ENCODE peak calls at places on chromosomes 13 and 19, in seven cellular contexts. One of them, this sample, is unnamed.
A peak's percentile ranks its signal among the peaks of the same experiment; 100 is the strongest.

GRCh38 chr13:63501702-63502101 is 2086.1 kb upstream of the PCDH20 start:
- DNase-seq in BE2C: no peak
- DNase-seq in GM23338: no peak
- DNase-seq in fibroblast of pulmonary artery: peak; percentile 17
- DNase-seq in heart right ventricle: no peak
- DNase-seq in fibroblast of lung: peak; percentile 60
- DNase-seq in WERI-Rb-1: no peak
- DNase-seq in this sample: no peak

GRCh38 chr19:17436094-17436873 is 12.2 kb downstream of the TMEM221 start:
- DNase-seq in BE2C: no peak
- DNase-seq in GM23338: no peak
- DNase-seq in fibroblast of pulmonary artery: no peak
- DNase-seq in heart right ventricle: no peak
- DNase-seq in fibroblast of lung: no peak
- DNase-seq in WERI-Rb-1: no peak
- DNase-seq in this sample: no peak

GRCh38 chr13:110616103-110617101 is 1.1 kb downstream of the NAXD start:
- DNase-seq in BE2C: no peak
- DNase-seq in GM23338: peak; percentile 51
- DNase-seq in fibroblast of pulmonary artery: peak; percentile 38
- DNase-seq in heart right ventricle: no peak
- DNase-seq in fibroblast of lung: peak; percentile 63
- DNase-seq in WERI-Rb-1: peak; percentile 51
- DNase-seq in this sample: peak; percentile 74

GRCh38 chr19:39843919-39844793 is 2.0 kb downstream of the FBL start:
- DNase-seq in BE2C: peak; percentile 39
- DNase-seq in GM23338: peak; percentile 68
- DNase-seq in fibroblast of pulmonary artery: peak; percentile 73
- DNase-seq in heart right ventricle: no peak
- DNase-seq in fibroblast of lung: peak; percentile 32
- DNase-seq in WERI-Rb-1: no peak
- DNase-seq in this sample: peak; percentile 73

GRCh38 chr13:39468306-39468705 is 134.7 kb downstream of the LHFPL6 start:
- DNase-seq in BE2C: no peak
- DNase-seq in GM23338: no peak
- DNase-seq in fibroblast of pulmonary artery: no peak
- DNase-seq in heart right ventricle: no peak
- DNase-seq in fibroblast of lung: no peak
- DNase-seq in WERI-Rb-1: no peak
- DNase-seq in this sample: no peak

GRCh38 chr19:290539-291521 is at the start of gene PLPP2:
- DNase-seq in BE2C: no peak
- DNase-seq in GM23338: peak; percentile 96
- DNase-seq in fibroblast of pulmonary artery: peak; percentile 30
- DNase-seq in heart right ventricle: no peak
- DNase-seq in fibroblast of lung: peak; percentile 35
- DNase-seq in WERI-Rb-1: no peak
- DNase-seq in this sample: no peak

GRCh38 chr19:55305491-55305890 is 19.6 kb downstream of the TMEM150B start:
- DNase-seq in BE2C: peak; percentile 66
- DNase-seq in GM23338: peak; percentile 88
- DNase-seq in fibroblast of pulmonary artery: peak; percentile 31
- DNase-seq in heart right ventricle: peak; percentile 40
- DNase-seq in fibroblast of lung: no peak
- DNase-seq in WERI-Rb-1: peak; percentile 60
- DNase-seq in this sample: peak; percentile 46

GRCh38 chr13:39825886-39826285 is 170.4 kb downstream of the COG6 start:
- DNase-seq in BE2C: no peak
- DNase-seq in GM23338: no peak
- DNase-seq in fibroblast of pulmonary artery: no peak
- DNase-seq in heart right ventricle: no peak
- DNase-seq in fibroblast of lung: no peak
- DNase-seq in WERI-Rb-1: no peak
- DNase-seq in this sample: no peak

GRCh38 chr13:49711218-49711863 is 20.1 kb upstream of the EBPL start:
- DNase-seq in BE2C: no peak
- DNase-seq in GM23338: no peak
- DNase-seq in fibroblast of pulmonary artery: peak; percentile 83
- DNase-seq in heart right ventricle: no peak
- DNase-seq in fibroblast of lung: peak; percentile 84
- DNase-seq in WERI-Rb-1: no peak
- DNase-seq in this sample: no peak

GRCh38 chr19:38250821-38251563 is 5.2 kb downstream of the PPP1R14A start:
- DNase-seq in BE2C: no peak
- DNase-seq in GM23338: peak; percentile 41
- DNase-seq in fibroblast of pulmonary artery: peak; percentile 75
- DNase-seq in heart right ventricle: peak; percentile 91
- DNase-seq in fibroblast of lung: no peak
- DNase-seq in WERI-Rb-1: peak; percentile 88
- DNase-seq in this sample: no peak

DNA sequence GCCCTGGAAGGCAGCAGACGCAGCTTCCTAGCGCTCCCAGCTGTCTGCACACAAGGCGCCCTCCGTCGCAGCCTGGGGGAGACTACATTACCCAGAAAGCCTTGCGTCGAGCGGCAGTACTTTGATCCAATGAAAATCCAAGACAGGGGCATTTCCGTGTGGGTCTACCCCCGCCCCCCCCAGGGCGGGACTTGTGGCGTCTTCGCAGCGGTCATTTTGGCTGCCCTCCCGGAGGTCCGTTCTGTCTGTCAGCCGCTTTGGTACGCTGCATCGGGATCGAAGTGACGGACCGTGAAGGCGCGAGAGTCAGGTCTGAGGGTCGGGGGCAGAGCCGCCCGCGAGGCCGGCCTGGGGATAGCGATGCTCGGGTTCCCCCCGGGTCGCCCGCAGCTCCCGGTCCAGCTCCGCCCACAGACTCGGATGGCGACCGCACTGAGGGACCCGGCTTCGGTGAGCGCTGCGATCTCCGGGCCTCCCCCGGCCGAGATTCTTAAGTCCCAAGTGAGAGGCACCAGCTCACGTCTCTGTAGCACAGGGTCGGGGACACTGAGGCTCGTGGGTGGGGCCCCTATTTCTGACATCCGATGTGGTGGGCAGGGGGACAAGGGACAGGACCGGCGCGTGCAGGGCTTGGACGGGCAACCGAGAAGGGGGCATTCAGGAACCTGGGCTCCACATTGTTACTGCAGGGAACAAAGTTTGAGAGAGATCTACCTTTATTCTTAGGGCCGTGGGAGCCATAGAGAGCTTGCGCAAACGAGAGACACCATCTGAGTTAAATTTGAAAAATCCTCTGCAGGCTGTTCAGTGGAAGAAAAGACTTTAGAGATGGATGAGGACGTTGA is at the start of gene ZNF211:
- DNase-seq in BE2C: peak; percentile 92
- DNase-seq in GM23338: peak; percentile 98
- DNase-seq in fibroblast of pulmonary artery: peak; percentile 95
- DNase-seq in heart right ventricle: peak; percentile 95
- DNase-seq in fibroblast of lung: peak; percentile 93
- DNase-seq in WERI-Rb-1: peak; percentile 94
- DNase-seq in this sample: peak; percentile 96
- TF ChIP-seq CTCF in BE2C: no peak
- TF ChIP-seq CTCF in GM23338: no peak
- TF ChIP-seq CTCF in fibroblast of pulmonary artery: no peak
- TF ChIP-seq CTCF in heart right ventricle: no peak
- TF ChIP-seq CTCF in fibroblast of lung: no peak
- TF ChIP-seq CTCF in WERI-Rb-1: no peak
- TF ChIP-seq CTCF in this sample: no peak

GRCh38 chr19:8504171-8504570 is 1.7 kb upstream of the PRAM1 start:
- DNase-seq in BE2C: no peak
- DNase-seq in GM23338: no peak
- DNase-seq in fibroblast of pulmonary artery: no peak
- DNase-seq in heart right ventricle: no peak
- DNase-seq in fibroblast of lung: no peak
- DNase-seq in WERI-Rb-1: no peak
- DNase-seq in this sample: no peak

GRCh38 chr19:8500158-8500557 is 2.3 kb downstream of the PRAM1 start:
- DNase-seq in BE2C: no peak
- DNase-seq in GM23338: no peak
- DNase-seq in fibroblast of pulmonary artery: no peak
- DNase-seq in heart right ventricle: no peak
- DNase-seq in fibroblast of lung: no peak
- DNase-seq in WERI-Rb-1: peak; percentile 68
- DNase-seq in this sample: no peak

GRCh38 chr19:8501547-8501946 is 893 bp downstream of the PRAM1 start:
- DNase-seq in BE2C: no peak
- DNase-seq in GM23338: no peak
- DNase-seq in fibroblast of pulmonary artery: no peak
- DNase-seq in heart right ventricle: no peak
- DNase-seq in fibroblast of lung: no peak
- DNase-seq in WERI-Rb-1: no peak
- DNase-seq in this sample: no peak

GRCh38 chr19:8503506-8503905 is 1.1 kb upstream of the PRAM1 start:
- DNase-seq in BE2C: no peak
- DNase-seq in GM23338: no peak
- DNase-seq in fibroblast of pulmonary artery: no peak
- DNase-seq in heart right ventricle: no peak
- DNase-seq in fibroblast of lung: no peak
- DNase-seq in WERI-Rb-1: no peak
- DNase-seq in this sample: no peak

DNA sequence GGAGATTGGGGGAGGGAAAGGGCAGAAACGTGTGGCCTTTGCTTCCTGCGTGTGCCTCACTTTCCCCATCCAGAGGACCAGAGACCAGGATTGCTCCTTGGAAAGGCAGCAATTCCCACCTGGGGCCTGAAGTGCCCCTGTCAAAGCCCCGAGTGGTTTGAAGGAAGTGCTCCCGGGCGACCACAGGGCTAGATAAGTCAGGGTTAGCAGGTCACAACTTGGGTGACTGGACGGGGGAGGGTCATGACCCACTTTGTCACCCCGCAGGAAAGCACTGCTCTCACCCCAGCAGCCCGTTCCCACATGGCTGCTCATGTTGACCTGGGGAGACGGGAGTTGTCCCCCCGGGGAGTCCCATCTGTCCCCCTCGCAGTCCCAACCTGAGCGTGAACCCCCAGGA is 472 bp downstream of the PRAM1 start:
- DNase-seq in BE2C: no peak
- DNase-seq in GM23338: no peak
- DNase-seq in fibroblast of pulmonary artery: no peak
- DNase-seq in heart right ventricle: no peak
- DNase-seq in fibroblast of lung: no peak
- DNase-seq in WERI-Rb-1: no peak
- DNase-seq in this sample: no peak
- H3K4me3 ChIP-seq in BE2C: no peak overlapping the region
- H3K4me3 ChIP-seq in GM23338: no peak overlapping the region
- H3K4me3 ChIP-seq in fibroblast of pulmonary artery: no peak overlapping the region
- H3K4me3 ChIP-seq in heart right ventricle: no peak overlapping the region
- H3K4me3 ChIP-seq in fibroblast of lung: no peak overlapping the region
- H3K4me3 ChIP-seq in WERI-Rb-1: no peak overlapping the region
- H3K4me3 ChIP-seq in this sample: no peak overlapping the region

GRCh38 chr19:51715850-51716249 is 7.9 kb downstream of the HAS1 start:
- DNase-seq in BE2C: no peak
- DNase-seq in GM23338: no peak
- DNase-seq in fibroblast of pulmonary artery: no peak
- DNase-seq in heart right ventricle: no peak
- DNase-seq in fibroblast of lung: no peak
- DNase-seq in WERI-Rb-1: no peak
- DNase-seq in this sample: no peak
- TF ChIP-seq CTCF in BE2C: no peak
- TF ChIP-seq CTCF in GM23338: no peak
- TF ChIP-seq CTCF in fibroblast of pulmonary artery: no peak
- TF ChIP-seq CTCF in heart right ventricle: no peak
- TF ChIP-seq CTCF in fibroblast of lung: no peak
- TF ChIP-seq CTCF in WERI-Rb-1: no peak
- TF ChIP-seq CTCF in this sample: no peak

GRCh38 chr13:46667687-46668281 is 114.8 kb downstream of the LRCH1 start:
- DNase-seq in BE2C: no peak
- DNase-seq in GM23338: no peak
- DNase-seq in fibroblast of pulmonary artery: peak; percentile 38
- DNase-seq in heart right ventricle: no peak
- DNase-seq in fibroblast of lung: no peak
- DNase-seq in WERI-Rb-1: no peak
- DNase-seq in this sample: peak; percentile 76
- H3K4me3 ChIP-seq in BE2C: no peak overlapping the region
- H3K4me3 ChIP-seq in GM23338: no peak overlapping the region
- H3K4me3 ChIP-seq in fibroblast of pulmonary artery: peak overlapping the region; percentile 52
- H3K4me3 ChIP-seq in heart right ventricle: peak overlapping the region; percentile 16
- H3K4me3 ChIP-seq in fibroblast of lung: peak overlapping the region; percentile 51
- H3K4me3 ChIP-seq in WERI-Rb-1: no peak overlapping the region
- H3K4me3 ChIP-seq in this sample: peak overlapping the region; percentile 53

GRCh38 chr13:81487151-81487550 is 1146.2 kb upstream of the SPRY2 start:
- DNase-seq in BE2C: peak; percentile 63
- DNase-seq in GM23338: peak; percentile 86
- DNase-seq in fibroblast of pulmonary artery: peak; percentile 9
- DNase-seq in heart right ventricle: no peak
- DNase-seq in fibroblast of lung: no peak
- DNase-seq in WERI-Rb-1: peak; percentile 35
- DNase-seq in this sample: no peak
- TF ChIP-seq CTCF in BE2C: peak; percentile 83
- TF ChIP-seq CTCF in GM23338: peak; percentile 78
- TF ChIP-seq CTCF in fibroblast of pulmonary artery: no peak
- TF ChIP-seq CTCF in heart right ventricle: no peak
- TF ChIP-seq CTCF in fibroblast of lung: peak; percentile 6
- TF ChIP-seq CTCF in WERI-Rb-1: peak; percentile 49
- TF ChIP-seq CTCF in this sample: no peak

DNA sequence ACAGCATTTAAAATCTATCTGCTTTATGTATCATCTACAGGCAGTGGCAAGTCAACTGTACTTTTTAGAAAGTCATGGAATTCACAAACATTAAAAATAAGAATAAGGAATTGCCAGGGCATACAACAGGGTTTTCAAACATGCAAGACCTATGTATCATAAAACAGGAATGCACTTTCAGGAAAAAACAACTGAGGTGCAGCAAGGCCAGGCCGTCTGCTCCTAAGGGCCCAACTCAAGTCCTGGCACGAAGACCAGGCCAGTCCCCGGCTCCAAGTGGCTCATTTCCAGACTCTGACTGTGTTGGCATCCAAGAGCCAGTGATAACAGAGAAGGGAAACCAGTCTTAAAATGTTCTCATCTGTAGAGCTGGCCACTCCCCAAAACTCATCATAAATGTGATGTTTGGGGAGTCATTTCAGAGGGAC is 7.1 kb downstream of the RFX2 start:
- DNase-seq in BE2C: no peak
- DNase-seq in GM23338: no peak
- DNase-seq in fibroblast of pulmonary artery: peak; percentile 95
- DNase-seq in heart right ventricle: peak; percentile 78
- DNase-seq in fibroblast of lung: peak; percentile 94
- DNase-seq in WERI-Rb-1: no peak
- DNase-seq in this sample: no peak
- H3K4me3 ChIP-seq in BE2C: no peak overlapping the region
- H3K4me3 ChIP-seq in GM23338: no peak overlapping the region
- H3K4me3 ChIP-seq in fibroblast of pulmonary artery: no peak overlapping the region
- H3K4me3 ChIP-seq in heart right ventricle: no peak overlapping the region
- H3K4me3 ChIP-seq in fibroblast of lung: no peak overlapping the region
- H3K4me3 ChIP-seq in WERI-Rb-1: no peak overlapping the region
- H3K4me3 ChIP-seq in this sample: no peak overlapping the region

DNA sequence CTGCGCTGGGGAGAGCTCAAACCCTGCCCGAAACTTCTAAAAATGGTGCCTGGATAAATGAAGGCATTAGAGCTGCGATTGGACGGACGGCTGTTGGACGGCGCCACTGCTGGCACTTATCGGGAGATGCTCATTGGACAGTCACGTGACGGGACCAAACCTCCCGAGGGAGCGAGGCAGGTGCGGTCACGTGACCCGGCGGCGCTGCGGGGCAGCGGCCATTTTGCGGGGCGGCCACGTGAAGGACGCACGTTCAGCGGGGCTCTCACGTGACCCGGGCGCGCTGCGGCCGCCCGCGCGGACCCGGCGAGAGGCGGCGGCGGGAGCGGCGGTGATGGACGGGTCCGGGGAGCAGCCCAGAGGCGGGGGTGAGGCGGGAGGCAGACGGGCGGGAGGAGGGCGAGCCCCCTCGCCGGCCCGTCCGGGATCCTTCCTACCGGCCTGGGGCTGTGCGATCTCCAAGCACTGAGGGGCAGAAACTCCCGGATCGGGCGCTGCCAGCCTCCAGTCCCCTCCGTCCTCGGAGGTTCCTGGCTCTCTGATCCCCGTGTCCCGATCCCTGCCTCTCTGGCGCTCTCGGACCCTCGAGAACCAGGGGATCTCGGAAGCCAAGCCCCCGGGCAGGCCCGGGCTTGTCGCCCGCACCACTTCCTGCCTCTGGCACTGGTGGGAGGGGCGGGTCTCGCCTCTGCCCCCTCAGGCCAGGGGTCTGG is at the start of gene BAX:
- DNase-seq in BE2C: peak; percentile 99
- DNase-seq in GM23338: peak; percentile 98
- DNase-seq in fibroblast of pulmonary artery: peak; percentile 97
- DNase-seq in heart right ventricle: peak; percentile 96
- DNase-seq in fibroblast of lung: peak; percentile 95
- DNase-seq in WERI-Rb-1: peak; percentile 98
- DNase-seq in this sample: peak; percentile 99
- TF ChIP-seq CTCF in BE2C: no peak
- TF ChIP-seq CTCF in GM23338: no peak
- TF ChIP-seq CTCF in fibroblast of pulmonary artery: no peak
- TF ChIP-seq CTCF in heart right ventricle: no peak
- TF ChIP-seq CTCF in fibroblast of lung: no peak
- TF ChIP-seq CTCF in WERI-Rb-1: peak; percentile 8
- TF ChIP-seq CTCF in this sample: no peak

This sample was measured in GM12865.